ENCODE peak calls at places on chromosomes 5 and 9, in eight cellular contexts. One of them, this sample, is unnamed. For H3K4me1, the result is how much of the 10 kb centered on the place peaks cover.

GRCh38 chr5:35041251-35041650 is 6.5 kb downstream of the AGXT2 start:
- DNase-seq in esophagus muscularis mucosa: peak
- DNase-seq in fibroblast of lung: peak
- DNase-seq in PC-3: no peak
- DNase-seq in colonic mucosa: no peak
- DNase-seq in stomach: no peak
- DNase-seq in Panc1: no peak
- DNase-seq in heart right ventricle: no peak
- DNase-seq in this sample: no peak

GRCh38 chr5:42993516-42994284 is 46.4 kb downstream of the ANXA2R start:
- DNase-seq in esophagus muscularis mucosa: no peak
- DNase-seq in fibroblast of lung: peak
- DNase-seq in PC-3: no peak
- DNase-seq in colonic mucosa: peak
- DNase-seq in stomach: no peak
- DNase-seq in Panc1: no peak
- DNase-seq in heart right ventricle: peak
- DNase-seq in this sample: no peak

GRCh38 chr9:130193531-130194405 is 21.6 kb downstream of the NCS1 start:
- DNase-seq in esophagus muscularis mucosa: no peak
- DNase-seq in fibroblast of lung: no peak
- DNase-seq in PC-3: no peak
- DNase-seq in colonic mucosa: no peak
- DNase-seq in stomach: no peak
- DNase-seq in Panc1: no peak
- DNase-seq in heart right ventricle: no peak
- DNase-seq in this sample: no peak

GRCh38 chr5:113084402-113085083 is 107.9 kb downstream of the DCP2 start:
- DNase-seq in esophagus muscularis mucosa: no peak
- DNase-seq in fibroblast of lung: no peak
- DNase-seq in PC-3: no peak
- DNase-seq in colonic mucosa: no peak
- DNase-seq in stomach: no peak
- DNase-seq in Panc1: no peak
- DNase-seq in heart right ventricle: peak
- DNase-seq in this sample: no peak

GRCh38 chr5:139911425-139912120 is 116.0 kb downstream of the PSD2 start:
- DNase-seq in esophagus muscularis mucosa: no peak
- DNase-seq in fibroblast of lung: no peak
- DNase-seq in PC-3: peak
- DNase-seq in colonic mucosa: no peak
- DNase-seq in stomach: no peak
- DNase-seq in Panc1: no peak
- DNase-seq in heart right ventricle: no peak
- DNase-seq in this sample: no peak

GRCh38 chr9:114430443-114430842 is 42.7 kb upstream of the AKNA start:
- DNase-seq in esophagus muscularis mucosa: no peak
- DNase-seq in fibroblast of lung: no peak
- DNase-seq in PC-3: peak
- DNase-seq in colonic mucosa: no peak
- DNase-seq in stomach: no peak
- DNase-seq in Panc1: no peak
- DNase-seq in heart right ventricle: no peak
- DNase-seq in this sample: no peak

GRCh38 chr5:43258116-43258515 is 55.1 kb downstream of the HMGCS1 start:
- DNase-seq in esophagus muscularis mucosa: no peak
- DNase-seq in fibroblast of lung: no peak
- DNase-seq in PC-3: no peak
- DNase-seq in colonic mucosa: no peak
- DNase-seq in stomach: no peak
- DNase-seq in Panc1: no peak
- DNase-seq in heart right ventricle: no peak
- DNase-seq in this sample: no peak

GRCh38 chr9:135939351-135940265 is 21.6 kb downstream of the UBAC1 start:
- DNase-seq in esophagus muscularis mucosa: no peak
- DNase-seq in fibroblast of lung: no peak
- DNase-seq in PC-3: no peak
- DNase-seq in colonic mucosa: no peak
- DNase-seq in stomach: no peak
- DNase-seq in Panc1: no peak
- DNase-seq in heart right ventricle: no peak
- DNase-seq in this sample: no peak

GRCh38 chr9:129640086-129640870 is 1.7 kb downstream of the ASB6 start:
- DNase-seq in esophagus muscularis mucosa: no peak
- DNase-seq in fibroblast of lung: peak
- DNase-seq in PC-3: no peak
- DNase-seq in colonic mucosa: no peak
- DNase-seq in stomach: peak
- DNase-seq in Panc1: no peak
- DNase-seq in heart right ventricle: no peak
- DNase-seq in this sample: no peak

GRCh38 chr5:148776780-148777179 is 49.6 kb upstream of the ADRB2 start:
- DNase-seq in esophagus muscularis mucosa: no peak
- DNase-seq in fibroblast of lung: peak
- DNase-seq in PC-3: peak
- DNase-seq in colonic mucosa: no peak
- DNase-seq in stomach: peak
- DNase-seq in Panc1: no peak
- DNase-seq in heart right ventricle: no peak
- DNase-seq in this sample: no peak

GRCh38 chr5:180626661-180627385 is 22.6 kb downstream of the FLT4 start:
- DNase-seq in esophagus muscularis mucosa: no peak
- DNase-seq in fibroblast of lung: no peak
- DNase-seq in PC-3: no peak
- DNase-seq in colonic mucosa: no peak
- DNase-seq in stomach: no peak
- DNase-seq in Panc1: no peak
- DNase-seq in heart right ventricle: no peak
- DNase-seq in this sample: no peak

GRCh38 chr5:180624630-180625029 is 24.8 kb downstream of the FLT4 start:
- DNase-seq in esophagus muscularis mucosa: no peak
- DNase-seq in fibroblast of lung: no peak
- DNase-seq in PC-3: no peak
- DNase-seq in colonic mucosa: no peak
- DNase-seq in stomach: no peak
- DNase-seq in Panc1: no peak
- DNase-seq in heart right ventricle: no peak
- DNase-seq in this sample: no peak

GRCh38 chr5:180625791-180626660 is 23.4 kb downstream of the FLT4 start:
- DNase-seq in esophagus muscularis mucosa: no peak
- DNase-seq in fibroblast of lung: no peak
- DNase-seq in PC-3: no peak
- DNase-seq in colonic mucosa: no peak
- DNase-seq in stomach: no peak
- DNase-seq in Panc1: no peak
- DNase-seq in heart right ventricle: no peak
- DNase-seq in this sample: no peak

GRCh38 chr5:180623844-180624243 is 25.6 kb downstream of the FLT4 start:
- DNase-seq in esophagus muscularis mucosa: no peak
- DNase-seq in fibroblast of lung: no peak
- DNase-seq in PC-3: no peak
- DNase-seq in colonic mucosa: no peak
- DNase-seq in stomach: no peak
- DNase-seq in Panc1: no peak
- DNase-seq in heart right ventricle: no peak
- DNase-seq in this sample: no peak

DNA sequence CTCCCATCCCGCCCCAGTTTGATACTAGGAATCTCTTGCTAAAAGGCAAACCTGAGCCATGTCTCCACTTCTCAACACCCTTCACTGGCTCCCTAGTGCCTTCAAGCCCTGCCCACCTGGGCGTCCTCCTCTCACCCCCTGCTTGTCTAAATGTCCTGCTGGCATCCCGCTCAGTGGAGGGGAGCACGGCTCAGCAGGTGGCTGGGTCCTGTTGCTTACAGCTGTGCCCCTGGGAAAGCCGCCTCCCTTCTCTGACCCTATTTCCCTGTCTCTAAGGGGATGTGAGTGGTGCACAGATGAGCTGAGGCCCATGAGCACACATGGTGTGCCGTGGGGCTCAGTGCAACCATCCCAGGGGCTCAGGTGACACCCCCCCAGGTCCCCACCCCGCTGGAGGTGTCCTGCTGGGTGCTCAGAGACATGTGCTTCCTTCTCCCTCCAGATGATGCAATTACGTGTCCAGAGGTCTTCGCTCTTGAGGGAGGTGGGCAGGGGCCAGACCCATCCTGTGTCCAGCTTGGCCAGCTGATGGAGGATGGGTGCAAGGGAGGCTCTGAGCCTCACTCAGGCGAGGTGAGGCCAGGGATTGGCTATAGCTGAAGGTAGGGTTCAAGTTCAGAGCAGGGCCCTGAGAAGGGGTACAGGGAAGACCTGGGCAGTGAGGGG is 24.1 kb downstream of the FLT4 start:
- DNase-seq in esophagus muscularis mucosa: no peak
- DNase-seq in fibroblast of lung: no peak
- DNase-seq in PC-3: no peak
- DNase-seq in colonic mucosa: no peak
- DNase-seq in stomach: no peak
- DNase-seq in Panc1: no peak
- DNase-seq in heart right ventricle: no peak
- DNase-seq in this sample: no peak
- TF ChIP-seq CTCF in esophagus muscularis mucosa: no peak
- TF ChIP-seq CTCF in fibroblast of lung: no peak
- TF ChIP-seq CTCF in PC-3: no peak
- TF ChIP-seq CTCF in colonic mucosa: no peak
- TF ChIP-seq CTCF in stomach: no peak
- TF ChIP-seq CTCF in Panc1: no peak
- TF ChIP-seq CTCF in heart right ventricle: no peak
- TF ChIP-seq CTCF in this sample: no peak

GRCh38 chr5:124658867-124659557 is 87.4 kb downstream of the ZNF608 start:
- DNase-seq in esophagus muscularis mucosa: peak
- DNase-seq in fibroblast of lung: no peak
- DNase-seq in PC-3: no peak
- DNase-seq in colonic mucosa: no peak
- DNase-seq in stomach: no peak
- DNase-seq in Panc1: no peak
- DNase-seq in heart right ventricle: no peak
- DNase-seq in this sample: no peak
- H3K4me1 ChIP-seq in esophagus muscularis mucosa: half or more
- H3K4me1 ChIP-seq in fibroblast of lung: under half
- H3K4me1 ChIP-seq in PC-3: under half
- H3K4me1 ChIP-seq in colonic mucosa: under half
- H3K4me1 ChIP-seq in stomach: under half
- H3K4me1 ChIP-seq in Panc1: half or more
- H3K4me1 ChIP-seq in heart right ventricle: half or more
- H3K4me1 ChIP-seq in this sample: under half

GRCh38 chr9:81549500-81550206 is 139.7 kb downstream of the TLE1 start:
- DNase-seq in esophagus muscularis mucosa: no peak
- DNase-seq in fibroblast of lung: no peak
- DNase-seq in PC-3: peak
- DNase-seq in colonic mucosa: peak
- DNase-seq in stomach: no peak
- DNase-seq in Panc1: no peak
- DNase-seq in heart right ventricle: no peak
- DNase-seq in this sample: no peak

GRCh38 chr9:81550207-81550583 is 139.2 kb downstream of the TLE1 start:
- DNase-seq in esophagus muscularis mucosa: no peak
- DNase-seq in fibroblast of lung: no peak
- DNase-seq in PC-3: no peak
- DNase-seq in colonic mucosa: no peak
- DNase-seq in stomach: no peak
- DNase-seq in Panc1: no peak
- DNase-seq in heart right ventricle: no peak
- DNase-seq in this sample: no peak

GRCh38 chr9:81548911-81549310 is 140.4 kb downstream of the TLE1 start:
- DNase-seq in esophagus muscularis mucosa: no peak
- DNase-seq in fibroblast of lung: no peak
- DNase-seq in PC-3: peak
- DNase-seq in colonic mucosa: no peak
- DNase-seq in stomach: no peak
- DNase-seq in Panc1: no peak
- DNase-seq in heart right ventricle: no peak
- DNase-seq in this sample: no peak

GRCh38 chr9:81556923-81557322 is 132.4 kb downstream of the TLE1 start:
- DNase-seq in esophagus muscularis mucosa: no peak
- DNase-seq in fibroblast of lung: no peak
- DNase-seq in PC-3: no peak
- DNase-seq in colonic mucosa: no peak
- DNase-seq in stomach: no peak
- DNase-seq in Panc1: no peak
- DNase-seq in heart right ventricle: no peak
- DNase-seq in this sample: no peak

DNA sequence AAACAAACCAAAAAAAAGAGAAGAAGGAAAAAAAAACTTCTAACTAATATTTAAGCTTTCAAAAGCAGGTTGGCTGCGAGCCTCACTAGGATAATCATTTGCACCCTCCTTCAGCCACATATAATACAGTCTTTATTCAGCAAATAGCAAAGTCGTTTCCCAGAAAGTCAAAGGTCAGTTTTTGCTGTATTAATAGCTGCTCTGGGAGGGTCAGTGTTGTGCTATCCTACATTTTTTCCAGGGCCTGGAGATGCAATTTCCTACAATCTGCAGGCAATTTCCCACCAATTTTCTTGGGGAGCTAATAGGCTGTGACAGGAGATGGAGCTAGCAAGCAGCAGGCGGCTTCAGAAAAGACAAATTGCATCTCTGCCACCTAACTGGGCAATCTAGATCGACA is 136.8 kb downstream of the TLE1 start:
- DNase-seq in esophagus muscularis mucosa: no peak
- DNase-seq in fibroblast of lung: no peak
- DNase-seq in PC-3: no peak
- DNase-seq in colonic mucosa: no peak
- DNase-seq in stomach: no peak
- DNase-seq in Panc1: no peak
- DNase-seq in heart right ventricle: peak
- DNase-seq in this sample: no peak
- TF ChIP-seq CTCF in esophagus muscularis mucosa: no peak
- TF ChIP-seq CTCF in fibroblast of lung: no peak
- TF ChIP-seq CTCF in PC-3: no peak
- TF ChIP-seq CTCF in colonic mucosa: no peak
- TF ChIP-seq CTCF in stomach: no peak
- TF ChIP-seq CTCF in Panc1: peak
- TF ChIP-seq CTCF in heart right ventricle: no peak
- TF ChIP-seq CTCF in this sample: no peak

GRCh38 chr9:21681641-21682040 is 120.8 kb upstream of the MTAP start:
- DNase-seq in esophagus muscularis mucosa: no peak
- DNase-seq in fibroblast of lung: peak
- DNase-seq in PC-3: peak
- DNase-seq in colonic mucosa: no peak
- DNase-seq in stomach: no peak
- DNase-seq in Panc1: peak
- DNase-seq in heart right ventricle: no peak
- DNase-seq in this sample: no peak

GRCh38 chr9:21679432-21679831 is 123.0 kb upstream of the MTAP start:
- DNase-seq in esophagus muscularis mucosa: no peak
- DNase-seq in fibroblast of lung: no peak
- DNase-seq in PC-3: no peak
- DNase-seq in colonic mucosa: no peak
- DNase-seq in stomach: no peak
- DNase-seq in Panc1: no peak
- DNase-seq in heart right ventricle: no peak
- DNase-seq in this sample: no peak

GRCh38 chr9:21682376-21682775 is 120.1 kb upstream of the MTAP start:
- DNase-seq in esophagus muscularis mucosa: no peak
- DNase-seq in fibroblast of lung: no peak
- DNase-seq in PC-3: no peak
- DNase-seq in colonic mucosa: no peak
- DNase-seq in stomach: no peak
- DNase-seq in Panc1: no peak
- DNase-seq in heart right ventricle: no peak
- DNase-seq in this sample: no peak

GRCh38 chr9:21682981-21683380 is 119.5 kb upstream of the MTAP start:
- DNase-seq in esophagus muscularis mucosa: no peak
- DNase-seq in fibroblast of lung: peak
- DNase-seq in PC-3: peak
- DNase-seq in colonic mucosa: no peak
- DNase-seq in stomach: no peak
- DNase-seq in Panc1: peak
- DNase-seq in heart right ventricle: no peak
- DNase-seq in this sample: no peak

GRCh38 chr9:21680590-21680989 is 121.8 kb upstream of the MTAP start:
- DNase-seq in esophagus muscularis mucosa: no peak
- DNase-seq in fibroblast of lung: no peak
- DNase-seq in PC-3: no peak
- DNase-seq in colonic mucosa: no peak
- DNase-seq in stomach: no peak
- DNase-seq in Panc1: no peak
- DNase-seq in heart right ventricle: no peak
- DNase-seq in this sample: no peak
- H3K4me1 ChIP-seq in esophagus muscularis mucosa: under half
- H3K4me1 ChIP-seq in fibroblast of lung: under half
- H3K4me1 ChIP-seq in PC-3: half or more
- H3K4me1 ChIP-seq in colonic mucosa: under half
- H3K4me1 ChIP-seq in stomach: under half
- H3K4me1 ChIP-seq in Panc1: half or more
- H3K4me1 ChIP-seq in heart right ventricle: under half
- H3K4me1 ChIP-seq in this sample: under half